ENCODE peak calls at places on chromosome 15, in ten cellular contexts. One of them, this sample, is unnamed.

GRCh38 chr15:59847925-59848415 is 156.1 kb upstream of the FOXB1 start:
- DNase-seq in immature natural killer cell: no peak
- DNase-seq in HTR-8/SVneo: no peak
- DNase-seq in Calu3: no peak
- DNase-seq in GM13976: no peak
- DNase-seq in stimulated activated CD4-positive, alpha-beta T cell treated with anti-CD3 and anti-CD28 coated beads, Interleukin-4, amount 100 ng/mL, for 48 hours: no peak
- DNase-seq in mesenchymal stem cell: no peak
- DNase-seq in posterior cingulate gyrus: no peak
- DNase-seq in dermis microvascular lymphatic vessel endothelial cell: no peak
- DNase-seq in K562: no peak
- DNase-seq in this sample: no peak

GRCh38 chr15:51093865-51094605 is 671 bp downstream of the TNFAIP8L3 start:
- DNase-seq in K562: no peak
- DNase-seq in posterior cingulate gyrus: no peak
- DNase-seq in HTR-8/SVneo: peak; percentile 10
- DNase-seq in stimulated activated CD4-positive, alpha-beta T cell treated with anti-CD3 and anti-CD28 coated beads, Interleukin-4, amount 100 ng/mL, for 48 hours: no peak
- DNase-seq in mesenchymal stem cell: no peak
- DNase-seq in immature natural killer cell: no peak
- DNase-seq in Calu3: peak; percentile 25
- DNase-seq in GM13976: peak; percentile 72
- DNase-seq in dermis microvascular lymphatic vessel endothelial cell: peak; percentile 54
- DNase-seq in this sample: no peak

GRCh38 chr15:87733005-87733404 is 523.5 kb downstream of the NTRK3 start:
- DNase-seq in HTR-8/SVneo: no peak
- DNase-seq in Calu3: no peak
- DNase-seq in immature natural killer cell: no peak
- DNase-seq in dermis microvascular lymphatic vessel endothelial cell: no peak
- DNase-seq in posterior cingulate gyrus: no peak
- DNase-seq in mesenchymal stem cell: peak; percentile 46
- DNase-seq in stimulated activated CD4-positive, alpha-beta T cell treated with anti-CD3 and anti-CD28 coated beads, Interleukin-4, amount 100 ng/mL, for 48 hours: no peak
- DNase-seq in K562: no peak
- DNase-seq in GM13976: no peak
- DNase-seq in this sample: no peak

GRCh38 chr15:81752149-81752942 is 293.5 kb downstream of the MEX3B start:
- DNase-seq in stimulated activated CD4-positive, alpha-beta T cell treated with anti-CD3 and anti-CD28 coated beads, Interleukin-4, amount 100 ng/mL, for 48 hours: no peak
- DNase-seq in dermis microvascular lymphatic vessel endothelial cell: peak; percentile 31
- DNase-seq in immature natural killer cell: no peak
- DNase-seq in GM13976: no peak
- DNase-seq in Calu3: no peak
- DNase-seq in posterior cingulate gyrus: peak; percentile 57
- DNase-seq in mesenchymal stem cell: peak; percentile 38
- DNase-seq in K562: no peak
- DNase-seq in HTR-8/SVneo: peak; percentile 6
- DNase-seq in this sample: no peak

GRCh38 chr15:92715753-92716152 is 60.2 kb upstream of the FAM174B start:
- DNase-seq in dermis microvascular lymphatic vessel endothelial cell: peak; percentile 66
- DNase-seq in mesenchymal stem cell: no peak
- DNase-seq in HTR-8/SVneo: no peak
- DNase-seq in K562: no peak
- DNase-seq in Calu3: no peak
- DNase-seq in stimulated activated CD4-positive, alpha-beta T cell treated with anti-CD3 and anti-CD28 coated beads, Interleukin-4, amount 100 ng/mL, for 48 hours: no peak
- DNase-seq in immature natural killer cell: no peak
- DNase-seq in GM13976: no peak
- DNase-seq in posterior cingulate gyrus: no peak
- DNase-seq in this sample: no peak

GRCh38 chr15:38058596-38059075 is 124.2 kb downstream of the TMCO5A start:
- DNase-seq in dermis microvascular lymphatic vessel endothelial cell: peak; percentile 38
- DNase-seq in mesenchymal stem cell: peak; percentile 57
- DNase-seq in stimulated activated CD4-positive, alpha-beta T cell treated with anti-CD3 and anti-CD28 coated beads, Interleukin-4, amount 100 ng/mL, for 48 hours: no peak
- DNase-seq in K562: no peak
- DNase-seq in immature natural killer cell: no peak
- DNase-seq in Calu3: no peak
- DNase-seq in HTR-8/SVneo: no peak
- DNase-seq in GM13976: no peak
- DNase-seq in posterior cingulate gyrus: no peak
- DNase-seq in this sample: peak; percentile 31

GRCh38 chr15:74300057-74300620 is 64.0 kb downstream of the CCDC33 start:
- DNase-seq in immature natural killer cell: no peak
- DNase-seq in dermis microvascular lymphatic vessel endothelial cell: no peak
- DNase-seq in HTR-8/SVneo: no peak
- DNase-seq in posterior cingulate gyrus: no peak
- DNase-seq in Calu3: no peak
- DNase-seq in stimulated activated CD4-positive, alpha-beta T cell treated with anti-CD3 and anti-CD28 coated beads, Interleukin-4, amount 100 ng/mL, for 48 hours: no peak
- DNase-seq in mesenchymal stem cell: no peak
- DNase-seq in K562: peak; percentile 37
- DNase-seq in GM13976: no peak
- DNase-seq in this sample: peak; percentile 62

GRCh38 chr15:24068102-24068501 is 381.0 kb upstream of the NDN start:
- DNase-seq in HTR-8/SVneo: no peak
- DNase-seq in dermis microvascular lymphatic vessel endothelial cell: no peak
- DNase-seq in Calu3: no peak
- DNase-seq in GM13976: no peak
- DNase-seq in stimulated activated CD4-positive, alpha-beta T cell treated with anti-CD3 and anti-CD28 coated beads, Interleukin-4, amount 100 ng/mL, for 48 hours: no peak
- DNase-seq in posterior cingulate gyrus: no peak
- DNase-seq in immature natural killer cell: no peak
- DNase-seq in K562: no peak
- DNase-seq in mesenchymal stem cell: no peak
- DNase-seq in this sample: no peak

GRCh38 chr15:66707310-66708160 is 5.5 kb downstream of the SMAD6 start:
- DNase-seq in posterior cingulate gyrus: no peak
- DNase-seq in stimulated activated CD4-positive, alpha-beta T cell treated with anti-CD3 and anti-CD28 coated beads, Interleukin-4, amount 100 ng/mL, for 48 hours: no peak
- DNase-seq in mesenchymal stem cell: peak; percentile 64
- DNase-seq in dermis microvascular lymphatic vessel endothelial cell: peak; percentile 41
- DNase-seq in GM13976: no peak
- DNase-seq in immature natural killer cell: no peak
- DNase-seq in Calu3: peak; percentile 60
- DNase-seq in K562: no peak
- DNase-seq in HTR-8/SVneo: peak; percentile 55
- DNase-seq in this sample: peak; percentile 86

GRCh38 chr15:52732551-52732950 is 53.4 kb upstream of the ATOSA start:
- DNase-seq in dermis microvascular lymphatic vessel endothelial cell: no peak
- DNase-seq in K562: no peak
- DNase-seq in posterior cingulate gyrus: no peak
- DNase-seq in mesenchymal stem cell: no peak
- DNase-seq in HTR-8/SVneo: no peak
- DNase-seq in GM13976: no peak
- DNase-seq in stimulated activated CD4-positive, alpha-beta T cell treated with anti-CD3 and anti-CD28 coated beads, Interleukin-4, amount 100 ng/mL, for 48 hours: no peak
- DNase-seq in immature natural killer cell: no peak
- DNase-seq in Calu3: no peak
- DNase-seq in this sample: no peak

GRCh38 chr15:73924258-73924921 is 1.9 kb upstream of the LOXL1 start:
- DNase-seq in stimulated activated CD4-positive, alpha-beta T cell treated with anti-CD3 and anti-CD28 coated beads, Interleukin-4, amount 100 ng/mL, for 48 hours: peak; percentile 17
- DNase-seq in Calu3: peak; percentile 37
- DNase-seq in K562: no peak
- DNase-seq in mesenchymal stem cell: peak; percentile 88
- DNase-seq in posterior cingulate gyrus: no peak
- DNase-seq in HTR-8/SVneo: peak; percentile 78
- DNase-seq in immature natural killer cell: no peak
- DNase-seq in dermis microvascular lymphatic vessel endothelial cell: peak; percentile 84
- DNase-seq in GM13976: no peak
- DNase-seq in this sample: no peak

GRCh38 chr15:78075490-78076230 is 1.9 kb downstream of the TBC1D2B start:
- DNase-seq in mesenchymal stem cell: peak; percentile 95
- DNase-seq in immature natural killer cell: no peak
- DNase-seq in GM13976: no peak
- DNase-seq in HTR-8/SVneo: no peak
- DNase-seq in posterior cingulate gyrus: no peak
- DNase-seq in Calu3: peak; percentile 53
- DNase-seq in dermis microvascular lymphatic vessel endothelial cell: peak; percentile 93
- DNase-seq in stimulated activated CD4-positive, alpha-beta T cell treated with anti-CD3 and anti-CD28 coated beads, Interleukin-4, amount 100 ng/mL, for 48 hours: no peak
- DNase-seq in K562: no peak
- DNase-seq in this sample: peak; percentile 59

GRCh38 chr15:85030301-85031049 is 48.8 kb downstream of the PDE8A start:
- DNase-seq in mesenchymal stem cell: peak; percentile 73
- DNase-seq in immature natural killer cell: peak; percentile 16
- DNase-seq in HTR-8/SVneo: peak; percentile 21
- DNase-seq in posterior cingulate gyrus: no peak
- DNase-seq in K562: no peak
- DNase-seq in GM13976: no peak
- DNase-seq in stimulated activated CD4-positive, alpha-beta T cell treated with anti-CD3 and anti-CD28 coated beads, Interleukin-4, amount 100 ng/mL, for 48 hours: no peak
- DNase-seq in dermis microvascular lymphatic vessel endothelial cell: peak; percentile 85
- DNase-seq in Calu3: no peak
- DNase-seq in this sample: no peak

GRCh38 chr15:67762610-67763368 is 62.5 kb upstream of the SKOR1 start:
- DNase-seq in stimulated activated CD4-positive, alpha-beta T cell treated with anti-CD3 and anti-CD28 coated beads, Interleukin-4, amount 100 ng/mL, for 48 hours: peak; percentile 41
- DNase-seq in immature natural killer cell: no peak
- DNase-seq in K562: no peak
- DNase-seq in posterior cingulate gyrus: no peak
- DNase-seq in mesenchymal stem cell: no peak
- DNase-seq in Calu3: no peak
- DNase-seq in dermis microvascular lymphatic vessel endothelial cell: no peak
- DNase-seq in HTR-8/SVneo: no peak
- DNase-seq in GM13976: peak; percentile 61
- DNase-seq in this sample: no peak

GRCh38 chr15:27059610-27060202 is 88.7 kb downstream of the GABRG3 start:
- DNase-seq in mesenchymal stem cell: peak; percentile 10
- DNase-seq in HTR-8/SVneo: no peak
- DNase-seq in stimulated activated CD4-positive, alpha-beta T cell treated with anti-CD3 and anti-CD28 coated beads, Interleukin-4, amount 100 ng/mL, for 48 hours: peak; percentile 22
- DNase-seq in posterior cingulate gyrus: no peak
- DNase-seq in dermis microvascular lymphatic vessel endothelial cell: peak; percentile 11
- DNase-seq in K562: peak; percentile 82
- DNase-seq in Calu3: peak; percentile 2
- DNase-seq in GM13976: peak; percentile 37
- DNase-seq in immature natural killer cell: no peak
- DNase-seq in this sample: peak; percentile 79

GRCh38 chr15:82710926-82711490 is 1.3 kb upstream of the AP3B2 start:
- DNase-seq in HTR-8/SVneo: no peak
- DNase-seq in dermis microvascular lymphatic vessel endothelial cell: no peak
- DNase-seq in mesenchymal stem cell: no peak
- DNase-seq in posterior cingulate gyrus: no peak
- DNase-seq in Calu3: no peak
- DNase-seq in GM13976: no peak
- DNase-seq in stimulated activated CD4-positive, alpha-beta T cell treated with anti-CD3 and anti-CD28 coated beads, Interleukin-4, amount 100 ng/mL, for 48 hours: no peak
- DNase-seq in immature natural killer cell: no peak
- DNase-seq in K562: no peak
- DNase-seq in this sample: no peak

GRCh38 chr15:83158393-83158792 is 49.2 kb downstream of the HDGFL3 start:
- DNase-seq in dermis microvascular lymphatic vessel endothelial cell: peak; percentile 23
- DNase-seq in posterior cingulate gyrus: no peak
- DNase-seq in stimulated activated CD4-positive, alpha-beta T cell treated with anti-CD3 and anti-CD28 coated beads, Interleukin-4, amount 100 ng/mL, for 48 hours: no peak
- DNase-seq in K562: no peak
- DNase-seq in immature natural killer cell: no peak
- DNase-seq in HTR-8/SVneo: no peak
- DNase-seq in Calu3: peak; percentile 6
- DNase-seq in mesenchymal stem cell: no peak
- DNase-seq in GM13976: no peak
- DNase-seq in this sample: no peak

GRCh38 chr15:31278056-31278445 is 48.6 kb upstream of the KLF13 start:
- DNase-seq in stimulated activated CD4-positive, alpha-beta T cell treated with anti-CD3 and anti-CD28 coated beads, Interleukin-4, amount 100 ng/mL, for 48 hours: no peak
- DNase-seq in Calu3: no peak
- DNase-seq in K562: peak; percentile 3
- DNase-seq in mesenchymal stem cell: no peak
- DNase-seq in HTR-8/SVneo: no peak
- DNase-seq in posterior cingulate gyrus: no peak
- DNase-seq in GM13976: peak; percentile 20
- DNase-seq in dermis microvascular lymphatic vessel endothelial cell: no peak
- DNase-seq in immature natural killer cell: no peak
- DNase-seq in this sample: peak; percentile 27

GRCh38 chr15:68578175-68578959 is 426 bp upstream of the CORO2B start:
- DNase-seq in immature natural killer cell: peak; percentile 15
- DNase-seq in dermis microvascular lymphatic vessel endothelial cell: peak; percentile 64
- DNase-seq in K562: no peak
- DNase-seq in posterior cingulate gyrus: peak; percentile 69
- DNase-seq in mesenchymal stem cell: peak; percentile 68
- DNase-seq in stimulated activated CD4-positive, alpha-beta T cell treated with anti-CD3 and anti-CD28 coated beads, Interleukin-4, amount 100 ng/mL, for 48 hours: no peak
- DNase-seq in Calu3: peak; percentile 50
- DNase-seq in HTR-8/SVneo: peak; percentile 38
- DNase-seq in GM13976: no peak
- DNase-seq in this sample: peak; percentile 65

GRCh38 chr15:68561901-68562300 is 16.9 kb upstream of the CORO2B start:
- DNase-seq in GM13976: no peak
- DNase-seq in mesenchymal stem cell: no peak
- DNase-seq in K562: no peak
- DNase-seq in posterior cingulate gyrus: no peak
- DNase-seq in dermis microvascular lymphatic vessel endothelial cell: no peak
- DNase-seq in Calu3: no peak
- DNase-seq in stimulated activated CD4-positive, alpha-beta T cell treated with anti-CD3 and anti-CD28 coated beads, Interleukin-4, amount 100 ng/mL, for 48 hours: no peak
- DNase-seq in immature natural killer cell: no peak
- DNase-seq in HTR-8/SVneo: no peak
- DNase-seq in this sample: no peak

GRCh38 chr15:50810128-50810527 is 44.6 kb upstream of the SPPL2A start:
- DNase-seq in mesenchymal stem cell: no peak
- DNase-seq in immature natural killer cell: no peak
- DNase-seq in Calu3: no peak
- DNase-seq in GM13976: no peak
- DNase-seq in stimulated activated CD4-positive, alpha-beta T cell treated with anti-CD3 and anti-CD28 coated beads, Interleukin-4, amount 100 ng/mL, for 48 hours: no peak
- DNase-seq in HTR-8/SVneo: no peak
- DNase-seq in dermis microvascular lymphatic vessel endothelial cell: no peak
- DNase-seq in K562: no peak
- DNase-seq in posterior cingulate gyrus: no peak
- DNase-seq in this sample: no peak

GRCh38 chr15:50358805-50359204 is 3.8 kb upstream of the GABPB1 start:
- DNase-seq in mesenchymal stem cell: peak; percentile 67
- DNase-seq in dermis microvascular lymphatic vessel endothelial cell: peak; percentile 56
- DNase-seq in K562: peak; percentile 48
- DNase-seq in immature natural killer cell: no peak
- DNase-seq in posterior cingulate gyrus: no peak
- DNase-seq in Calu3: peak; percentile 36
- DNase-seq in GM13976: peak; percentile 42
- DNase-seq in HTR-8/SVneo: peak; percentile 49
- DNase-seq in stimulated activated CD4-positive, alpha-beta T cell treated with anti-CD3 and anti-CD28 coated beads, Interleukin-4, amount 100 ng/mL, for 48 hours: no peak
- DNase-seq in this sample: peak; percentile 36

GRCh38 chr15:90213818-90214204 is 12.7 kb downstream of the SEMA4B start:
- DNase-seq in posterior cingulate gyrus: no peak
- DNase-seq in Calu3: no peak
- DNase-seq in stimulated activated CD4-positive, alpha-beta T cell treated with anti-CD3 and anti-CD28 coated beads, Interleukin-4, amount 100 ng/mL, for 48 hours: no peak
- DNase-seq in dermis microvascular lymphatic vessel endothelial cell: no peak
- DNase-seq in immature natural killer cell: no peak
- DNase-seq in HTR-8/SVneo: no peak
- DNase-seq in GM13976: no peak
- DNase-seq in K562: no peak
- DNase-seq in mesenchymal stem cell: no peak
- DNase-seq in this sample: no peak

GRCh38 chr15:27826902-27827321 is 272.2 kb downstream of the OCA2 start:
- DNase-seq in HTR-8/SVneo: no peak
- DNase-seq in immature natural killer cell: no peak
- DNase-seq in stimulated activated CD4-positive, alpha-beta T cell treated with anti-CD3 and anti-CD28 coated beads, Interleukin-4, amount 100 ng/mL, for 48 hours: no peak
- DNase-seq in GM13976: no peak
- DNase-seq in mesenchymal stem cell: no peak
- DNase-seq in dermis microvascular lymphatic vessel endothelial cell: no peak
- DNase-seq in posterior cingulate gyrus: no peak
- DNase-seq in K562: no peak
- DNase-seq in Calu3: no peak
- DNase-seq in this sample: no peak

GRCh38 chr15:96234109-96234892 is 96.2 kb upstream of the NR2F2 start:
- DNase-seq in mesenchymal stem cell: peak; percentile 19
- DNase-seq in dermis microvascular lymphatic vessel endothelial cell: no peak
- DNase-seq in GM13976: no peak
- DNase-seq in HTR-8/SVneo: peak; percentile 62
- DNase-seq in stimulated activated CD4-positive, alpha-beta T cell treated with anti-CD3 and anti-CD28 coated beads, Interleukin-4, amount 100 ng/mL, for 48 hours: no peak
- DNase-seq in posterior cingulate gyrus: no peak
- DNase-seq in K562: peak; percentile 19
- DNase-seq in Calu3: peak; percentile 14
- DNase-seq in immature natural killer cell: no peak
- DNase-seq in this sample: no peak

GRCh38 chr15:57410373-57410772 is 34.1 kb downstream of the CGNL1 start:
- DNase-seq in Calu3: no peak
- DNase-seq in stimulated activated CD4-positive, alpha-beta T cell treated with anti-CD3 and anti-CD28 coated beads, Interleukin-4, amount 100 ng/mL, for 48 hours: no peak
- DNase-seq in K562: no peak
- DNase-seq in posterior cingulate gyrus: no peak
- DNase-seq in HTR-8/SVneo: no peak
- DNase-seq in immature natural killer cell: no peak
- DNase-seq in mesenchymal stem cell: no peak
- DNase-seq in GM13976: no peak
- DNase-seq in dermis microvascular lymphatic vessel endothelial cell: no peak
- DNase-seq in this sample: no peak

GRCh38 chr15:24696201-24696600 is 20.6 kb downstream of the NPAP1 start:
- DNase-seq in K562: no peak
- DNase-seq in mesenchymal stem cell: no peak
- DNase-seq in posterior cingulate gyrus: no peak
- DNase-seq in stimulated activated CD4-positive, alpha-beta T cell treated with anti-CD3 and anti-CD28 coated beads, Interleukin-4, amount 100 ng/mL, for 48 hours: no peak
- DNase-seq in dermis microvascular lymphatic vessel endothelial cell: no peak
- DNase-seq in immature natural killer cell: no peak
- DNase-seq in Calu3: no peak
- DNase-seq in GM13976: no peak
- DNase-seq in HTR-8/SVneo: no peak
- DNase-seq in this sample: no peak

GRCh38 chr15:70855764-70856163 is 1.8 kb upstream of the LARP6 start:
- DNase-seq in HTR-8/SVneo: no peak
- DNase-seq in stimulated activated CD4-positive, alpha-beta T cell treated with anti-CD3 and anti-CD28 coated beads, Interleukin-4, amount 100 ng/mL, for 48 hours: no peak
- DNase-seq in GM13976: no peak
- DNase-seq in dermis microvascular lymphatic vessel endothelial cell: no peak
- DNase-seq in immature natural killer cell: no peak
- DNase-seq in K562: no peak
- DNase-seq in Calu3: no peak
- DNase-seq in posterior cingulate gyrus: no peak
- DNase-seq in mesenchymal stem cell: no peak
- DNase-seq in this sample: no peak